ENCODE peak calls at places on chromosome 20, in five cellular contexts. E is HCT116, X is GM12878, N is HepG2, J is H1. H is an unnamed sample.

GRCh38 chr20:3671986-3672863 is 9.0 kb upstream of the GFRA4 start:
- DNase-seq in X (no peak), N (no peak), E (no peak), J (peak), H (no peak)

GRCh38 chr20:1934578-1935573 is 39.7 kb downstream of the SIRPA start:
- DNase-seq in J (no peak), N (no peak), X (no peak), E (no peak), H (no peak)

GRCh38 chr20:53914861-53915458 is 155.4 kb downstream of the BCAS1 start:
- DNase-seq in J (no peak), X (no peak), N (no peak), E (no peak), H (no peak)

GRCh38 chr20:1281279-1282057 is 15.4 kb downstream of the SNPH start:
- DNase-seq in J (peak), N (no peak), E (no peak), X (no peak), H (no peak)

GRCh38 chr20:59437601-59438031 is 137.2 kb downstream of the EDN3 start:
- DNase-seq in X (no peak), J (no peak), E (no peak), N (no peak), H (no peak)

GRCh38 chr20:19758888-19759331 is 852 bp downstream of the RIN2 start:
- DNase-seq in N (peak), E (no peak), X (no peak), J (peak), H (no peak)

GRCh38 chr20:46894971-46895905 is 595 bp downstream of the EYA2 start:
- DNase-seq in E (no peak), X (no peak), N (no peak), J (peak), H (no peak)

GRCh38 chr20:8073024-8073832 is 53.7 kb upstream of the TMX4 start:
- DNase-seq in N (peak), E (no peak), X (no peak), J (no peak), H (no peak)

GRCh38 chr20:63525968-63526367 is 5.4 kb downstream of the PPDPF start:
- DNase-seq in J (no peak), X (no peak), N (no peak), E (no peak), H (no peak)

GRCh38 chr20:17735206-17735804 is 35.5 kb downstream of the BANF2 start:
- DNase-seq in E (no peak), J (no peak), X (no peak), N (no peak), H (no peak)

GRCh38 chr20:59063358-59064213 is 21.0 kb upstream of the PRELID3B start:
- DNase-seq in J (no peak), N (no peak), E (peak), X (no peak), H (no peak)

GRCh38 chr20:37945034-37945660 is 42.2 kb downstream of the VSTM2L start:
- DNase-seq in X (no peak), N (no peak), J (peak), E (no peak), H (no peak)

GRCh38 chr20:32898721-32899120 is 40.0 kb downstream of the EFCAB8 start:
- DNase-seq in E (no peak), N (no peak), J (no peak), X (no peak), H (no peak)

GRCh38 chr20:14413835-14414234 is 76.4 kb upstream of the FLRT3 start:
- DNase-seq in X (no peak), E (no peak), J (no peak), N (no peak), H (no peak)
- H3K9ac ChIP-seq in X (no peak), E (no peak), J (no peak), N (no peak), H (no peak)

DNA sequence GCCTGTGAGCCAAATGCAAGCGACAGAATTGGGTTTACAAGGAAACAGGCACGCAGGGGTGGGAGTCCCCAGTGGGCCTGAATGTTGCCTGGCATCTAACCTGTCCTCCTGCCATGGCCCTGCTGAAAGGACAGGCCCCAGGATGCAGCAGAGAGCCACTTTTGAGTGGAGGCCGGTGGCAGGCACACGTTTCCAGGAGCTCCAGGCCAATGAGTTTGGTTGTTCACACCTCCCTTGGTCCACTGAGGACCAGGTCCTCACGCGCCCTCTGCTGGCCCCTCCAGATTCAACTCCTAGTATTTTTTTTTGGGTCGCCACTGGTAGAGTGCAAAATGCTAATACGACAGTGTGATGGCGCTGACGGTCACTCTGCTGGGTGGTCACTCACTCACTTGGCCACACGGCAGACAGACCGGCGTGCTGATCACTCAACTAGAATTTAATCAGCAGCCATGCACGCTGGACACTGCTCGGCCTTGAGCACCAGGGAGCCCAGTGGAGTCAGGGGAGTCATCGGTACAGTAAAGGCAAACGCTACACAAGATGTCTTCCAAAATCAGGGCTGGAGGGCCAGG is 81.7 kb upstream of the NFATC2 start:
- DNase-seq in E (peak), J (peak), N (peak), X (no peak), H (peak)
- TF ChIP-seq SRF in E (no peak), J (no peak), N (no peak), X (no peak), H (no peak)

GRCh38 chr20:36860339-36860738 is 15.6 kb upstream of the TLDC2 start:
- DNase-seq in X (no peak), J (no peak), E (no peak), N (no peak), H (no peak)

GRCh38 chr20:36859282-36859555 is 16.7 kb upstream of the TLDC2 start:
- DNase-seq in N (no peak), J (no peak), E (no peak), X (no peak), H (no peak)

GRCh38 chr20:36861625-36861874 is 14.4 kb upstream of the TLDC2 start:
- DNase-seq in X (no peak), J (no peak), E (no peak), N (no peak), H (no peak)

GRCh38 chr20:36860811-36861624 is 14.9 kb upstream of the TLDC2 start:
- DNase-seq in J (no peak), E (no peak), N (no peak), X (no peak), H (no peak)

GRCh38 chr20:36859700-36860330 is 16.1 kb upstream of the TLDC2 start:
- DNase-seq in E (no peak), X (no peak), N (no peak), J (no peak), H (no peak)
- H3K9ac ChIP-seq in E (peak), X (no peak), N (no peak), J (no peak), H (no peak)

GRCh38 chr20:48003021-48003420 is 217.7 kb upstream of the SULF2 start:
- DNase-seq in N (no peak), X (no peak), J (no peak), E (no peak), H (no peak)
- TF ChIP-seq SRF in N (no peak), X (no peak), J (no peak), E (no peak), H (no peak)

GRCh38 chr20:5080384-5080877 is 39.3 kb downstream of the PCNA start:
- DNase-seq in E (no peak), N (no peak), X (peak), J (no peak), H (no peak)

GRCh38 chr20:5081196-5081595 is 38.6 kb downstream of the PCNA start:
- DNase-seq in E (no peak), N (no peak), X (no peak), J (no peak), H (no peak)

GRCh38 chr20:5074050-5074674 is 45.6 kb downstream of the PCNA start:
- DNase-seq in N (no peak), E (no peak), X (peak), J (no peak), H (no peak)

GRCh38 chr20:5078399-5078958 is 41.3 kb downstream of the PCNA start:
- DNase-seq in J (no peak), N (peak), E (no peak), X (peak), H (peak)

DNA sequence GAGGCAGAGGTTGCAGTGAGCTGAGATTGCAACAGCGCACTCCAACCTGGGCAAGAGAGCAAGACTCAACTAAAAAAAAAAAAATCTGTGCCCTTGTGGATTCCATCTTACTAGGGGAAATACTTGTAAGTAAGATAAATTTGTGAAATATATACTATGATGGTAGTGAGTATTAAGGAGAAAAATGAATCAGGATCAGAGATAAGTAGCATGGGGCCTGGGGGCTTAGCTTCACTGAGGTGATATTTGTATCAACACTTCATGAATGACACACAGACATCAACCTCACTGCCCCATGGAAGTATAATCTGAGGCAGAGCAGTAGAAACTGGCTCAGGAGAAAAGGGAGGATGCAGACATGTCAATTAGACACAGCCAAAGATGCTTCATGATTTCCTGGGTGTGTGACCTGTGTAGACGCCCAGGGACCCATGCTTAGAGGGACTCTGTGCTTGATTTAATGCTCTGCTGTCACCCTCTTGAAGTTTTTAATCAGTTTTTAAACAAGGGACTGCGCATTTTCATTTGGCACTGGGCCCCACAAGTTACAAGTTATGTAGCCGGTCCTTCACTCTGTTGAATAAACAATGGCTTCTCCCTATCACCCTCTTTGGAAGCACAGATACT is 41.9 kb downstream of the PCNA start:
- DNase-seq in X (no peak), J (no peak), E (no peak), N (no peak), H (peak)
- H3K9ac ChIP-seq in X (peak), J (no peak), E (no peak), N (peak), H (no peak)

GRCh38 chr20:24157213-24157612 is 168.6 kb upstream of the GGTLC1 start:
- DNase-seq in X (peak), E (no peak), J (no peak), N (no peak), H (no peak)

GRCh38 chr20:24158271-24158670 is 169.7 kb upstream of the GGTLC1 start:
- DNase-seq in N (no peak), E (no peak), X (no peak), J (no peak), H (no peak)

GRCh38 chr20:24164360-24164759 is 175.8 kb upstream of the GGTLC1 start:
- DNase-seq in X (no peak), J (peak), E (no peak), N (peak), H (peak)

GRCh38 chr20:24163501-24163900 is 174.9 kb upstream of the GGTLC1 start:
- DNase-seq in E (no peak), J (no peak), X (no peak), N (no peak), H (no peak)

DNA sequence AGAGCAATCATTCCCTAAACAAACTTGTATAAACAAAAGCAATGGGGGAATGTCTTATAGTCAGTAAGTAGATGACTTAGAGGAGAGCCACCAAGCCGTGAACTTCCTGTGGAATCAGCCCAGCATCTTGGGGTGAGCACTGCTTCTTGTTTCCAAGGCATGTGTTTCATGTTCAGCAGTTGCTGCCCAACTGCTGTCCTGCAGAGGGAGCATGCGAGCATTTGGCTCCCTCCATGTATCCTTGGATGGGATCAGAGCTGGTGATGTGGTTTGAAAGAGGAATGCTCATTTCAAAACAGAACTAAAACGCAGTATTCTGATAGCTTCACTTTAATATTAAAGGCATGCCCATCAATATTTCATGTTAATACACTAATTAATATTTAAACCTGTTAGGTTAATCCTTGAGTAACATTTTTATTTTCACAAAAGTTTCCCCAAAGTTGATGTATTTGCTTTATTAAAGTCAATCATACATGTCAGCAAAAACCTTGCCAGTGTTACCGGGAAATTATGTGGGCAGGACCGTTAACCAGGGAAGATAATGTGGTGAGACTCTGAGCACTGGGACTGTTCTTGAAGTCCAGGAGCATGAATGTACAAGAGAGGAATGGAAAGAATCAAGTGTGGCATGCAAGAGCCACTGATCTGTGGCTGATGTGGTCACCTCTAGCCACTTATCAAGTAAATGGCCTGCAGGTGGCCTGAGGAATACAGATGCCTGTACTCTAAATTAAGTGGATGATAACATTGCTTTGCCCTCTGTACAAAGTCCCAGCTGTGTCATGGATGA is 172.2 kb upstream of the GGTLC1 start:
- DNase-seq in J (peak), E (no peak), N (peak), X (no peak), H (peak)
- TF ChIP-seq SRF in J (no peak), E (no peak), N (peak), X (no peak), H (no peak)

GRCh38 chr20:5825136-5825719 is 75.0 kb downstream of the SHLD1 start:
- DNase-seq in E (no peak), X (no peak), J (no peak), N (no peak), H (no peak)
- H3K9ac ChIP-seq in E (no peak), X (no peak), J (no peak), N (no peak), H (no peak)

GRCh38 chr20:40688129-40689099 is 622 bp downstream of the MAFB start:
- DNase-seq in N (no peak), X (no peak), J (peak), E (no peak), H (no peak)

GRCh38 chr20:40689100-40689942 is at the start of gene MAFB:
- DNase-seq in X (no peak), E (no peak), N (peak), J (peak), H (peak)

GRCh38 chr20:40686893-40687292 is 2.1 kb downstream of the MAFB start:
- DNase-seq in E (no peak), N (no peak), J (no peak), X (no peak), H (no peak)

GRCh38 chr20:40686434-40686882 is 2.6 kb downstream of the MAFB start:
- DNase-seq in E (no peak), N (no peak), X (no peak), J (peak), H (no peak)

GRCh38 chr20:40687384-40688128 is 1.5 kb downstream of the MAFB start:
- DNase-seq in J (peak), E (no peak), N (no peak), X (no peak), H (no peak)
- TF ChIP-seq SRF in J (no peak), E (no peak), N (no peak), X (no peak), H (no peak)